ENCODE peak calls at places on chromosomes 2 and 18, in four cellular contexts. A, W, Y and X are unnamed samples.
A peak's percentile ranks its signal among the peaks of the same experiment; 100 is the strongest.

GRCh38 chr2:230664128-230664527 is 48.5 kb upstream of the CAB39 start:
- DNase-seq in A (peak; percentile 50), W (no peak), Y (no peak), X (peak; percentile 51)

GRCh38 chr2:1366546-1367134 is 46.6 kb upstream of the TPO start:
- DNase-seq in A (no peak), W (no peak), Y (no peak), X (no peak)

GRCh38 chr2:179355881-179356280 is 91.2 kb upstream of the SESTD1 start:
- DNase-seq in A (no peak), W (peak; percentile 50), Y (no peak), X (peak; percentile 74)

GRCh38 chr2:151634726-151635467 is 99.4 kb downstream of the NEB start:
- DNase-seq in A (no peak), W (peak; percentile 56), Y (no peak), X (peak; percentile 13)

GRCh38 chr2:45300026-45300750 is 290.9 kb upstream of the SIX2 start:
- DNase-seq in A (no peak), W (no peak), Y (peak; percentile 84), X (no peak)

GRCh38 chr2:98698896-98699295 is 32.0 kb downstream of the MGAT4A start:
- DNase-seq in A (no peak), W (peak; percentile 54), Y (no peak), X (no peak)

GRCh38 chr2:218642786-218643185 is 16.6 kb downstream of the ZNF142 start:
- DNase-seq in A (no peak), W (no peak), Y (no peak), X (no peak)

GRCh38 chr18:8279348-8279747 is 329.9 kb upstream of the RAB12 start:
- DNase-seq in A (no peak), W (no peak), Y (no peak), X (no peak)

GRCh38 chr2:97995026-97995733 is 568 bp downstream of the TMEM131 start:
- DNase-seq in A (peak; percentile 33), W (peak; percentile 42), Y (peak; percentile 30), X (peak; percentile 83)

GRCh38 chr2:157077753-157078152 is 179.8 kb upstream of the GALNT5 start:
- DNase-seq in A (no peak), W (no peak), Y (no peak), X (no peak)

GRCh38 chr2:167289651-167290410 is 401.6 kb downstream of the XIRP2 start:
- DNase-seq in A (peak; percentile 50), W (no peak), Y (no peak), X (no peak)

GRCh38 chr2:28678944-28679343 is 72.7 kb upstream of the PPP1CB start:
- DNase-seq in A (no peak), W (no peak), Y (no peak), X (no peak)

GRCh38 chr18:79495591-79496071 is 99.9 kb downstream of the NFATC1 start:
- DNase-seq in A (no peak), W (no peak), Y (no peak), X (no peak)

GRCh38 chr18:9774150-9774549 is 66.0 kb downstream of the RAB31 start:
- DNase-seq in A (no peak), W (no peak), Y (no peak), X (no peak)

GRCh38 chr2:20447437-20448245 is 767 bp downstream of the RHOB start:
- DNase-seq in A (peak; percentile 49), W (peak; percentile 48), Y (no peak), X (peak; percentile 77)

GRCh38 chr2:169819106-169819505 is 5.6 kb downstream of the METTL5 start:
- DNase-seq in A (peak; percentile 37), W (peak; percentile 36), Y (no peak), X (peak; percentile 39)

GRCh38 chr2:114651933-114652332 is 209.5 kb downstream of the DPP10 start:
- DNase-seq in A (no peak), W (no peak), Y (no peak), X (no peak)

GRCh38 chr2:48016620-48017019 is 110.3 kb upstream of the FBXO11 start:
- DNase-seq in A (no peak), W (no peak), Y (peak; percentile 43), X (no peak)

GRCh38 chr2:221397179-221397578 is 174.9 kb downstream of the EPHA4 start:
- DNase-seq in A (peak; percentile 8), W (peak; percentile 11), Y (no peak), X (peak; percentile 12)

GRCh38 chr18:41134426-41134825 is 820.6 kb upstream of the PIK3C3 start:
- DNase-seq in A (peak; percentile 25), W (no peak), Y (no peak), X (peak; percentile 32)

GRCh38 chr2:210007895-210008294 is 5.5 kb downstream of the RPE start:
- DNase-seq in A (no peak), W (no peak), Y (no peak), X (peak; percentile 28)

DNA sequence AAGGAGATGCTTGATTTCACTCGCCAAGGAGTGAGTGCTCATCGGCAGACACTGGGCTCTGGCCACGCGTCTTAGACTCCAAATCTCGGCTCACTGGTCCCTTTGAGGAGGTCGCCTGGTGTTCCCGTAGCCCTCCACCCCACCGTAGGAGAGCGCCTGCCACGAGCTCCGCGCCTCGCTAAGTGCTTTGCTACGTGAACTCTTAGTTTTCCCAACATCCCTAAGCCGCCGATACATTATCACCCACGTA is 805 bp upstream of the LIPG start:
- DNase-seq in A (no peak), W (no peak), Y (no peak), X (peak; percentile 40)
- H3K9ac ChIP-seq in A (no peak overlapping the region), W (peak overlapping the region; percentile 44), Y (no peak overlapping the region), X (no peak overlapping the region)

DNA sequence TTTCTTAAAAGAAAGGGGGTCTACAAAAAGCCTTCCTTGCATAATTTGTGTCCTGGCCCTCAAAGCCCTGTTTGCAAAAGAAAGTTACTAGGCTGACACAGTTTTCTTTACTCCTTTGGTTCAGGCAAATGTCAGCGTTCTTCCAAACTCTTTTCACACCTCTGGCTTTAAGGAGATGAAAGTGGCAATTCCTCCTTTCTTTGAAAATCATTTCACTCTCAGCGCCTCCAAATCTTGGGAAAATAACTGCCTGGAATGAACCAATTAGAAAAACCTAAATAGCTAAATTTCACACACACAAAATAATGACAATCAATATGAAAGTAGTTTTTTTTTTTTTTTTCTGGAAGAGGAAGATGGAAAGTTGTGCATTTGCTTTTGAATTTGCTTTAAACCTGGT is 1.6 kb downstream of the MEIS1 start:
- DNase-seq in A (no peak), W (no peak), Y (no peak), X (peak; percentile 29)
- H3K4me3 ChIP-seq in A (peak overlapping the region; percentile 67), W (peak overlapping the region; percentile 90), Y (peak overlapping the region; percentile 7), X (peak overlapping the region; percentile 97)

GRCh38 chr2:232632904-232633412 is 446 bp upstream of the EFHD1 start:
- DNase-seq in A (peak; percentile 14), W (no peak), Y (no peak), X (peak; percentile 41)

GRCh38 chr2:232632229-232632903 is 1.0 kb upstream of the EFHD1 start:
- DNase-seq in A (no peak), W (no peak), Y (no peak), X (no peak)

GRCh38 chr2:232635820-232636219 is 2.4 kb downstream of the EFHD1 start:
- DNase-seq in A (no peak), W (no peak), Y (no peak), X (no peak)

GRCh38 chr2:232633413-232634318 is at the start of gene EFHD1:
- DNase-seq in A (peak; percentile 43), W (peak; percentile 58), Y (no peak), X (peak; percentile 50)

DNA sequence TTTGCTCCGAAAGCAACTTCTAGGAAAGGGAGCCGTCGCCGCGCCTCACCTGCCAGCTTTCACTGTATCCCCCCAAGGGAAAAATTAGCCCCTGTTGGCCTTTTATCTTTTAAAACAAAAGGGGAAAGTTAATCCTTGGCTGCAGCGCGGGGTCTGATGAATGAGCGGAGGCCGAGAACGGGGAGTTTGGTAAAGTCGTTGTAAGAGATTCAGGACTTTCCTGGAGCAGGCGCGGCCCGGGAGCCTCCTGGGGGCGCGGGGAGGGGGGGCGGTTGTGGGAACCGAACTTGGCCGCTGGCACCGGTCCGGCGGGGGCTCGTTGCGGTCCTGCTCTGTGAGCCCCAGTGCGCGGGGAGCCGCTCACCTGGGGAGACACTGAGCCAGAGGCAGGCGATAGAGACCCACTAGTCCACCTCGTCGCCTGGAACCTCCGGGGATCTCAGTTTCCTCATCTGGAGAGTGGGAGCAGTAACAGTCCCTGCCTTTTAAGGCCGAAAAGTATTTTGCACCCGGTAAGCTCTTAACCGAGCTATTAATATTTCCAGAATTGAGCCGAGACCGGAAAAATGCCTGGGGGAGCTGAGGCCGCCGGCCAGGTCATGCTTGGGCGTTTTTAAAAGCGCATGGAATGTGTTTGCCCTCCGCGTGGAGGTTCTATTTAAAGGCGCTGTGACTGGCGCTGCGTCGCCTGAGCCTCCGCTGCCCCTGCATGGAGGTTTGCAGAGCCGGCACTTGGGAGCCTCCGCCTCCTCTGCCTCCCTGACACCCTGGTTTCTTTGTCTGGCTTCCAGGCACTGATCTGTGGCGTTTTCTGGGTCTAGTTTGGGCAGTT is 1.1 kb downstream of the EFHD1 start:
- DNase-seq in A (no peak), W (no peak), Y (no peak), X (no peak)
- TF ChIP-seq EZH2 in A (peak; percentile 15), W (peak; percentile 51), Y (peak; percentile 42), X (no peak)

GRCh38 chr2:138275292-138275690 is 226.3 kb upstream of the SPOPL start:
- DNase-seq in A (no peak), W (no peak), Y (peak; percentile 20), X (no peak)
- H3K9ac ChIP-seq in A (no peak overlapping the region), W (no peak overlapping the region), Y (peak overlapping the region; percentile 36), X (no peak overlapping the region)

DNA sequence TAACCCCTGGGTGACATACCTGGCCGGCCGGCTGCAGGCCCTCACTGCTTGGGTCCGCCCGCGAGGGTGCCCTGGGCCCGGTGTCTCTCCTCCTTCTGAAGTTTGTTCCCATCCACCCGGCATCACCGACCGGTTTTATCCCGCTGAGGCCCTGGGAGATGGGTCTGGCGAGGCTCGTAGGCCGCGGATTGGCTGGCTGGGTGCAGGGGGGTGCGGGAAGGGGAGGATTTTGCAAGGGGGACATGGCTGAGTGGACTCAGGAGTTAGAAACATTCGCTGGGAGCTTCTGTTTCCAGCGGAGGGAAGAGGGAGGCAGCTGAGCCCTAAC is at the start of gene PAX8:
- DNase-seq in A (no peak), W (no peak), Y (no peak), X (no peak)
- H3K4me3 ChIP-seq in A (no peak within 1 kb of the TSS), W (no peak within 1 kb of the TSS), Y (no peak within 1 kb of the TSS), X (no peak within 1 kb of the TSS)

GRCh38 chr2:176454893-176455810 is 185.9 kb downstream of the MTX2 start:
- DNase-seq in A (peak; percentile 72), W (peak; percentile 31), Y (peak; percentile 58), X (peak; percentile 75)
- TF ChIP-seq EZH2 in A (no peak), W (no peak), Y (no peak), X (no peak)